ENCODE peak calls at places on chromosomes 4 and X, in seven cellular contexts. Q is fibroblast of the conjunctiva, B is SK-N-SH, P is astrocyte of the spinal cord, G is NCI-H1092 treated with DMSO at 0.1 percent for 48 hours, X is mesendoderm, I is mucosa of gallbladder. N is an unnamed sample.

GRCh38 chr4:180234730-180235129 is 2008.5 kb upstream of the TENM3 start:
- DNase-seq in Q (no peak), B (no peak), P (no peak), G (no peak), X (peak; percentile 21), I (no peak), N (no peak)

GRCh38 chr4:110071466-110071865 is 126.9 kb downstream of the ELOVL6 start:
- DNase-seq in Q (no peak), B (no peak), P (no peak), G (no peak), X (peak; percentile 45), I (no peak), N (no peak)

GRCh38 chrX:38699116-38699515 is 102.1 kb upstream of the MID1IP1 start:
- DNase-seq in Q (no peak), B (no peak), P (no peak), G (no peak), X (no peak), I (no peak), N (no peak)

GRCh38 chr4:122914292-122914904 is 8.0 kb downstream of the NUDT6 start:
- DNase-seq in Q (peak; percentile 66), B (peak; percentile 35), P (peak; percentile 70), G (peak; percentile 4), X (no peak), I (no peak), N (no peak)

GRCh38 chr4:53479731-53480525 is 102.5 kb downstream of the FIP1L1 start:
- DNase-seq in Q (no peak), B (no peak), P (peak; percentile 74), G (no peak), X (no peak), I (no peak), N (no peak)

GRCh38 chrX:33465137-33465536 is 253.8 kb upstream of the DMD start:
- DNase-seq in Q (no peak), B (no peak), P (no peak), G (no peak), X (peak; percentile 1), I (no peak), N (no peak)

GRCh38 chr4:102076622-102077021 is 268.7 kb downstream of the SLC39A8 start:
- DNase-seq in Q (no peak), B (no peak), P (no peak), G (no peak), X (no peak), I (no peak), N (no peak)

GRCh38 chrX:13151806-13152510 is 107.5 kb upstream of the FAM9C start:
- DNase-seq in Q (no peak), B (no peak), P (peak; percentile 76), G (no peak), X (peak; percentile 6), I (no peak), N (no peak)

GRCh38 chr4:173211838-173212237 is 43.2 kb downstream of the GALNT7 start:
- DNase-seq in Q (no peak), B (no peak), P (peak; percentile 78), G (no peak), X (peak; percentile 82), I (no peak), N (no peak)

GRCh38 chr4:1449475-1449832 is 43.2 kb upstream of the NKX1-1 start:
- DNase-seq in Q (no peak), B (no peak), P (no peak), G (no peak), X (no peak), I (no peak), N (no peak)

GRCh38 chr4:5137927-5138326 is 86.6 kb downstream of the STK32B start:
- DNase-seq in Q (no peak), B (no peak), P (peak; percentile 16), G (no peak), X (no peak), I (peak; percentile 72), N (no peak)

GRCh38 chr4:80208606-80209005 is 11.3 kb downstream of the PRDM8 start:
- DNase-seq in Q (no peak), B (no peak), P (no peak), G (no peak), X (no peak), I (no peak), N (no peak)

GRCh38 chr4:38560763-38561558 is 103.0 kb upstream of the KLF3 start:
- DNase-seq in Q (no peak), B (no peak), P (no peak), G (no peak), X (no peak), I (no peak), N (no peak)

GRCh38 chrX:132957211-132958085 is 981 bp downstream of the HS6ST2 start:
- DNase-seq in Q (no peak), B (peak; percentile 76), P (no peak), G (no peak), X (peak; percentile 56), I (no peak), N (no peak)

GRCh38 chr4:189081831-189082230 is 858.8 kb upstream of the FRG1 start:
- DNase-seq in Q (no peak), B (no peak), P (no peak), G (no peak), X (no peak), I (no peak), N (no peak)

GRCh38 chr4:174154455-174154854 is 129.0 kb downstream of the FBXO8 start:
- DNase-seq in Q (peak; percentile 47), B (no peak), P (peak; percentile 74), G (peak; percentile 9), X (no peak), I (peak; percentile 16), N (no peak)

GRCh38 chr4:64158648-64159326 is 250.5 kb downstream of the TECRL start:
- DNase-seq in Q (peak; percentile 47), B (peak; percentile 28), P (peak; percentile 71), G (peak; percentile 70), X (peak; percentile 82), I (peak; percentile 67), N (no peak)

GRCh38 chr4:186840771-186841301 is 117.2 kb upstream of the FAT1 start:
- DNase-seq in Q (no peak), B (no peak), P (no peak), G (no peak), X (no peak), I (no peak), N (no peak)

GRCh38 chrX:25519258-25519657 is 503.5 kb upstream of the ARX start:
- DNase-seq in Q (no peak), B (no peak), P (no peak), G (no peak), X (no peak), I (no peak), N (no peak)

GRCh38 chr4:53014368-53014767 is 152.3 kb downstream of the RASL11B start:
- DNase-seq in Q (no peak), B (no peak), P (no peak), G (no peak), X (no peak), I (no peak), N (no peak)

GRCh38 chr4:168805341-168805740 is 204.7 kb downstream of the CBR4 start:
- DNase-seq in Q (no peak), B (no peak), P (no peak), G (no peak), X (no peak), I (no peak), N (no peak)

GRCh38 chrX:133513116-133513515 is 97.8 kb upstream of the GPC4 start:
- DNase-seq in Q (no peak), B (no peak), P (no peak), G (no peak), X (no peak), I (no peak), N (no peak)

GRCh38 chr4:142663828-142664227 is 182.3 kb downstream of the INPP4B start:
- DNase-seq in Q (no peak), B (no peak), P (no peak), G (no peak), X (no peak), I (no peak), N (no peak)

GRCh38 chr4:97270051-97270450 is 873.2 kb downstream of the STPG2 start:
- DNase-seq in Q (no peak), B (no peak), P (no peak), G (no peak), X (no peak), I (no peak), N (no peak)

GRCh38 chrX:132718411-132718810 is 229.6 kb upstream of the MBNL3 start:
- DNase-seq in Q (no peak), B (no peak), P (no peak), G (no peak), X (no peak), I (no peak), N (no peak)

GRCh38 chr4:113397114-113397701 is 347.8 kb downstream of the ANK2 start:
- DNase-seq in Q (peak; percentile 60), B (no peak), P (peak; percentile 73), G (no peak), X (no peak), I (peak; percentile 14), N (no peak)

GRCh38 chr4:100026066-100026465 is 76.0 kb upstream of the H2AZ1 start:
- DNase-seq in Q (no peak), B (no peak), P (no peak), G (no peak), X (no peak), I (peak; percentile 62), N (no peak)

GRCh38 chr4:78710536-78710935 is 65.6 kb upstream of the BMP2K start:
- DNase-seq in Q (no peak), B (no peak), P (no peak), G (no peak), X (no peak), I (no peak), N (no peak)

N was measured in chondrocyte.